ENCODE peak calls at places on chromosome 22, in eight cellular contexts. One of them, this sample, is unnamed.

GRCh38 chr22:36461665-36462474 is 19.6 kb downstream of the TXN2 start:
- DNase-seq in glutamatergic neuron: peak
- DNase-seq in B cell: no peak
- DNase-seq in progenitor cell of endocrine pancreas: peak
- DNase-seq in GM10248: no peak
- DNase-seq in left lung: peak
- DNase-seq in left ventricle myocardium inferior: peak
- DNase-seq in H9: peak
- DNase-seq in this sample: peak

GRCh38 chr22:39974065-39974464 is 13.9 kb downstream of the TMA7B start:
- DNase-seq in B cell: no peak
- DNase-seq in GM10248: no peak
- DNase-seq in left lung: no peak
- DNase-seq in left ventricle myocardium inferior: no peak
- DNase-seq in glutamatergic neuron: no peak
- DNase-seq in H9: no peak
- DNase-seq in progenitor cell of endocrine pancreas: no peak
- DNase-seq in this sample: no peak

GRCh38 chr22:50262460-50262911 is 1.0 kb upstream of the MAPK12 start:
- DNase-seq in GM10248: no peak
- DNase-seq in progenitor cell of endocrine pancreas: no peak
- DNase-seq in glutamatergic neuron: no peak
- DNase-seq in H9: no peak
- DNase-seq in left lung: no peak
- DNase-seq in B cell: no peak
- DNase-seq in left ventricle myocardium inferior: no peak
- DNase-seq in this sample: no peak

GRCh38 chr22:41215409-41215808 is 10.3 kb downstream of the L3MBTL2 start:
- DNase-seq in left lung: no peak
- DNase-seq in glutamatergic neuron: no peak
- DNase-seq in H9: no peak
- DNase-seq in progenitor cell of endocrine pancreas: no peak
- DNase-seq in left ventricle myocardium inferior: no peak
- DNase-seq in B cell: no peak
- DNase-seq in GM10248: no peak
- DNase-seq in this sample: no peak

GRCh38 chr22:42317691-42318547 is 47.5 kb upstream of the TCF20 start:
- DNase-seq in left ventricle myocardium inferior: no peak
- DNase-seq in B cell: no peak
- DNase-seq in left lung: peak
- DNase-seq in progenitor cell of endocrine pancreas: no peak
- DNase-seq in GM10248: no peak
- DNase-seq in glutamatergic neuron: no peak
- DNase-seq in H9: no peak
- DNase-seq in this sample: no peak

GRCh38 chr22:42743501-42743991 is 22.9 kb upstream of the A4GALT start:
- DNase-seq in progenitor cell of endocrine pancreas: no peak
- DNase-seq in H9: no peak
- DNase-seq in left ventricle myocardium inferior: peak
- DNase-seq in B cell: no peak
- DNase-seq in GM10248: no peak
- DNase-seq in left lung: peak
- DNase-seq in glutamatergic neuron: peak
- DNase-seq in this sample: no peak

GRCh38 chr22:33864723-33865130 is 55.5 kb downstream of the LARGE1 start:
- DNase-seq in glutamatergic neuron: no peak
- DNase-seq in progenitor cell of endocrine pancreas: no peak
- DNase-seq in H9: no peak
- DNase-seq in B cell: no peak
- DNase-seq in GM10248: peak
- DNase-seq in left lung: no peak
- DNase-seq in left ventricle myocardium inferior: peak
- DNase-seq in this sample: no peak

GRCh38 chr22:17952273-17952801 is 72.0 kb downstream of the MICAL3 start:
- DNase-seq in H9: no peak
- DNase-seq in progenitor cell of endocrine pancreas: no peak
- DNase-seq in B cell: no peak
- DNase-seq in glutamatergic neuron: no peak
- DNase-seq in left lung: no peak
- DNase-seq in GM10248: no peak
- DNase-seq in left ventricle myocardium inferior: no peak
- DNase-seq in this sample: no peak

GRCh38 chr22:26367402-26368245 is 61.4 kb upstream of the ASPHD2 start:
- DNase-seq in B cell: peak
- DNase-seq in H9: peak
- DNase-seq in glutamatergic neuron: peak
- DNase-seq in left lung: no peak
- DNase-seq in progenitor cell of endocrine pancreas: peak
- DNase-seq in left ventricle myocardium inferior: no peak
- DNase-seq in GM10248: peak
- DNase-seq in this sample: peak

GRCh38 chr22:44387486-44387885 is 74.7 kb upstream of the SHISAL1 start:
- DNase-seq in GM10248: no peak
- DNase-seq in left lung: no peak
- DNase-seq in left ventricle myocardium inferior: no peak
- DNase-seq in glutamatergic neuron: peak
- DNase-seq in B cell: no peak
- DNase-seq in progenitor cell of endocrine pancreas: no peak
- DNase-seq in H9: no peak
- DNase-seq in this sample: no peak

GRCh38 chr22:21936151-21936778 is 16.4 kb downstream of the PPM1F start:
- DNase-seq in GM10248: no peak
- DNase-seq in progenitor cell of endocrine pancreas: no peak
- DNase-seq in left ventricle myocardium inferior: no peak
- DNase-seq in glutamatergic neuron: no peak
- DNase-seq in left lung: peak
- DNase-seq in B cell: peak
- DNase-seq in H9: no peak
- DNase-seq in this sample: no peak

GRCh38 chr22:49768961-49769690 is 58.5 kb downstream of the BRD1 start:
- DNase-seq in B cell: no peak
- DNase-seq in H9: no peak
- DNase-seq in GM10248: no peak
- DNase-seq in left ventricle myocardium inferior: peak
- DNase-seq in glutamatergic neuron: peak
- DNase-seq in progenitor cell of endocrine pancreas: no peak
- DNase-seq in left lung: peak
- DNase-seq in this sample: no peak

GRCh38 chr22:39545310-39546063 is 12.9 kb upstream of the RPS19BP1 start:
- DNase-seq in glutamatergic neuron: no peak
- DNase-seq in left lung: no peak
- DNase-seq in progenitor cell of endocrine pancreas: peak
- DNase-seq in left ventricle myocardium inferior: no peak
- DNase-seq in GM10248: no peak
- DNase-seq in H9: peak
- DNase-seq in B cell: peak
- DNase-seq in this sample: peak

GRCh38 chr22:49582171-49582570 is 245.5 kb downstream of the BRD1 start:
- DNase-seq in glutamatergic neuron: no peak
- DNase-seq in GM10248: no peak
- DNase-seq in left ventricle myocardium inferior: no peak
- DNase-seq in H9: no peak
- DNase-seq in left lung: no peak
- DNase-seq in progenitor cell of endocrine pancreas: no peak
- DNase-seq in B cell: no peak
- DNase-seq in this sample: no peak

GRCh38 chr22:44884968-44885805 is 124.6 kb downstream of the PHF21B start:
- DNase-seq in glutamatergic neuron: peak
- DNase-seq in GM10248: no peak
- DNase-seq in B cell: no peak
- DNase-seq in left ventricle myocardium inferior: no peak
- DNase-seq in progenitor cell of endocrine pancreas: no peak
- DNase-seq in H9: no peak
- DNase-seq in left lung: peak
- DNase-seq in this sample: no peak

GRCh38 chr22:29308148-29308790 is 1.8 kb downstream of the GAS2L1 start:
- DNase-seq in left ventricle myocardium inferior: no peak
- DNase-seq in progenitor cell of endocrine pancreas: no peak
- DNase-seq in left lung: no peak
- DNase-seq in H9: no peak
- DNase-seq in glutamatergic neuron: no peak
- DNase-seq in GM10248: no peak
- DNase-seq in B cell: peak
- DNase-seq in this sample: no peak

GRCh38 chr22:49600891-49601431 is 226.7 kb downstream of the BRD1 start:
- DNase-seq in left ventricle myocardium inferior: no peak
- DNase-seq in left lung: peak
- DNase-seq in progenitor cell of endocrine pancreas: no peak
- DNase-seq in B cell: no peak
- DNase-seq in glutamatergic neuron: no peak
- DNase-seq in H9: no peak
- DNase-seq in GM10248: no peak
- DNase-seq in this sample: no peak

GRCh38 chr22:30892286-30892685 is 76.3 kb downstream of the MORC2 start:
- DNase-seq in GM10248: no peak
- DNase-seq in H9: no peak
- DNase-seq in glutamatergic neuron: no peak
- DNase-seq in progenitor cell of endocrine pancreas: no peak
- DNase-seq in B cell: no peak
- DNase-seq in left lung: peak
- DNase-seq in left ventricle myocardium inferior: peak
- DNase-seq in this sample: no peak

GRCh38 chr22:42180349-42180842 is 49.8 kb upstream of the CYP2D6 start:
- DNase-seq in glutamatergic neuron: no peak
- DNase-seq in left ventricle myocardium inferior: no peak
- DNase-seq in H9: no peak
- DNase-seq in B cell: no peak
- DNase-seq in progenitor cell of endocrine pancreas: no peak
- DNase-seq in left lung: no peak
- DNase-seq in GM10248: no peak
- DNase-seq in this sample: no peak

GRCh38 chr22:48227341-48228018 is 1465.0 kb downstream of the TBC1D22A start:
- DNase-seq in progenitor cell of endocrine pancreas: no peak
- DNase-seq in left lung: no peak
- DNase-seq in glutamatergic neuron: no peak
- DNase-seq in B cell: no peak
- DNase-seq in GM10248: no peak
- DNase-seq in left ventricle myocardium inferior: no peak
- DNase-seq in H9: no peak
- DNase-seq in this sample: no peak

GRCh38 chr22:26394787-26395186 is 34.3 kb upstream of the ASPHD2 start:
- DNase-seq in progenitor cell of endocrine pancreas: no peak
- DNase-seq in glutamatergic neuron: no peak
- DNase-seq in H9: no peak
- DNase-seq in left ventricle myocardium inferior: no peak
- DNase-seq in B cell: no peak
- DNase-seq in left lung: no peak
- DNase-seq in GM10248: no peak
- DNase-seq in this sample: no peak

GRCh38 chr22:27775087-27775697 is 26.4 kb downstream of the MN1 start:
- DNase-seq in progenitor cell of endocrine pancreas: no peak
- DNase-seq in H9: no peak
- DNase-seq in glutamatergic neuron: no peak
- DNase-seq in left lung: no peak
- DNase-seq in B cell: no peak
- DNase-seq in GM10248: no peak
- DNase-seq in left ventricle myocardium inferior: no peak
- DNase-seq in this sample: no peak
- TF ChIP-seq CTCF in progenitor cell of endocrine pancreas: no peak
- TF ChIP-seq CTCF in H9: no peak
- TF ChIP-seq CTCF in glutamatergic neuron: no peak
- TF ChIP-seq CTCF in left lung: no peak
- TF ChIP-seq CTCF in B cell: no peak
- TF ChIP-seq CTCF in GM10248: no peak
- TF ChIP-seq CTCF in left ventricle myocardium inferior: no peak
- TF ChIP-seq CTCF in this sample: no peak

GRCh38 chr22:38077595-38077994 is 6.4 kb downstream of the SLC16A8 start:
- DNase-seq in progenitor cell of endocrine pancreas: no peak
- DNase-seq in GM10248: no peak
- DNase-seq in glutamatergic neuron: no peak
- DNase-seq in left ventricle myocardium inferior: no peak
- DNase-seq in left lung: no peak
- DNase-seq in B cell: no peak
- DNase-seq in H9: no peak
- DNase-seq in this sample: no peak
- TF ChIP-seq CTCF in progenitor cell of endocrine pancreas: no peak
- TF ChIP-seq CTCF in GM10248: no peak
- TF ChIP-seq CTCF in glutamatergic neuron: no peak
- TF ChIP-seq CTCF in left ventricle myocardium inferior: no peak
- TF ChIP-seq CTCF in left lung: no peak
- TF ChIP-seq CTCF in B cell: no peak
- TF ChIP-seq CTCF in H9: no peak
- TF ChIP-seq CTCF in this sample: no peak

DNA sequence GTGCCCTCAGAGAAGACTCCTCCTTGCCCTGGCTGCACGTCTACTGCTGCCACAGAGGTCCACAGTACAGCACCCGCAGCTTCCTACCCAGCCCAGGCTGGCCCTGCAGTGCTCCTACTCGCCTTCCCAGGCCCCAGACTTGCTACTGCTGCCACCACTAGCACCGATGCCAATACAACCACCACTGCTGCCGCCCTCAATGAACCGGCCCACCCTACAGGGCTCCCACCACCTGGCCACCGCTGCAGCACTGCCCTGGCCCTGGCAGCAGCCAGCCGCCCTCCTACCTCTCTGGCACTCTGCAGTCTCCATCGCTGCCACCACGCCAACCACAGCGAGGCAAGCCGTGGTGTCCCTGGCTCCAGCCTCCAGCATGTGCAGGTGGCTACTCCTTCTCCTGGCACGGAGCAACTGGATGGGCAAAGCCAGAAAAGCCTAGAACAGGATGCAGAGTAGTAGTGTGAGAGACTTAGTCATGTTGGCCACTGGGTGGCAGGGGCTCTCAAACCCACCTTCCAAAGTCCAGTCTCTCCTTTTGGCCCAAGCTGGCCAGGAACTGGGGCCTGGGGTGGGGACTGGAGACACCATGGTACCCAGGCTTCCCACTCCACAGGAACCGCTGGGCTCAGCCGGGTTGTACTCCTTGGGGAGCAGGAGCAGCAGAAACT is 39.4 kb downstream of the C22orf42 start:
- DNase-seq in B cell: no peak
- DNase-seq in GM10248: no peak
- DNase-seq in progenitor cell of endocrine pancreas: no peak
- DNase-seq in left lung: no peak
- DNase-seq in H9: peak
- DNase-seq in left ventricle myocardium inferior: no peak
- DNase-seq in glutamatergic neuron: no peak
- DNase-seq in this sample: no peak
- TF ChIP-seq CTCF in B cell: no peak
- TF ChIP-seq CTCF in GM10248: no peak
- TF ChIP-seq CTCF in progenitor cell of endocrine pancreas: no peak
- TF ChIP-seq CTCF in left lung: no peak
- TF ChIP-seq CTCF in H9: peak
- TF ChIP-seq CTCF in left ventricle myocardium inferior: no peak
- TF ChIP-seq CTCF in glutamatergic neuron: no peak
- TF ChIP-seq CTCF in this sample: no peak

GRCh38 chr22:24707477-24707816 is 67.1 kb downstream of the PIWIL3 start:
- DNase-seq in glutamatergic neuron: no peak
- DNase-seq in H9: peak
- DNase-seq in left lung: no peak
- DNase-seq in progenitor cell of endocrine pancreas: no peak
- DNase-seq in GM10248: no peak
- DNase-seq in left ventricle myocardium inferior: no peak
- DNase-seq in B cell: no peak
- DNase-seq in this sample: no peak

GRCh38 chr22:24703101-24703500 is 71.4 kb downstream of the PIWIL3 start:
- DNase-seq in GM10248: no peak
- DNase-seq in left lung: no peak
- DNase-seq in left ventricle myocardium inferior: peak
- DNase-seq in H9: no peak
- DNase-seq in progenitor cell of endocrine pancreas: no peak
- DNase-seq in glutamatergic neuron: no peak
- DNase-seq in B cell: no peak
- DNase-seq in this sample: no peak

GRCh38 chr22:24706732-24707476 is 67.6 kb downstream of the PIWIL3 start:
- DNase-seq in glutamatergic neuron: no peak
- DNase-seq in left lung: no peak
- DNase-seq in GM10248: no peak
- DNase-seq in progenitor cell of endocrine pancreas: no peak
- DNase-seq in left ventricle myocardium inferior: no peak
- DNase-seq in B cell: no peak
- DNase-seq in H9: no peak
- DNase-seq in this sample: no peak

GRCh38 chr22:24706050-24706449 is 68.5 kb downstream of the PIWIL3 start:
- DNase-seq in B cell: no peak
- DNase-seq in progenitor cell of endocrine pancreas: no peak
- DNase-seq in left ventricle myocardium inferior: no peak
- DNase-seq in left lung: no peak
- DNase-seq in H9: peak
- DNase-seq in GM10248: no peak
- DNase-seq in glutamatergic neuron: peak
- DNase-seq in this sample: peak
- TF ChIP-seq CTCF in B cell: no peak
- TF ChIP-seq CTCF in progenitor cell of endocrine pancreas: peak
- TF ChIP-seq CTCF in left ventricle myocardium inferior: peak
- TF ChIP-seq CTCF in left lung: no peak
- TF ChIP-seq CTCF in H9: peak
- TF ChIP-seq CTCF in GM10248: no peak
- TF ChIP-seq CTCF in glutamatergic neuron: peak
- TF ChIP-seq CTCF in this sample: peak